ENCODE peak calls at places on chromosomes 16 and 17, in six cellular contexts. E, Y, F, Z, H and S are unnamed samples.

GRCh38 chr16:68756250-68757051 is 19.4 kb downstream of the CDH1 start:
- DNase-seq in E (no peak), Y (no peak), F (no peak), Z (no peak), H (peak), S (peak)

GRCh38 chr16:67278773-67279295 is 498 bp upstream of the PLEKHG4 start:
- DNase-seq in E (no peak), Y (no peak), F (no peak), Z (peak), H (peak), S (peak)

GRCh38 chr17:59365383-59365981 is 34.0 kb downstream of the YPEL2 start:
- DNase-seq in E (no peak), Y (peak), F (no peak), Z (peak), H (no peak), S (peak)

GRCh38 chr17:73697872-73698271 is 53.6 kb upstream of the SDK2 start:
- DNase-seq in E (no peak), Y (no peak), F (no peak), Z (no peak), H (no peak), S (no peak)

GRCh38 chr16:57994778-57995177 is 5.7 kb downstream of the ZNF319 start:
- DNase-seq in E (no peak), Y (no peak), F (no peak), Z (peak), H (peak), S (peak)

GRCh38 chr17:42436401-42436800 is 13.3 kb upstream of the CAVIN1 start:
- DNase-seq in E (peak), Y (peak), F (no peak), Z (no peak), H (no peak), S (no peak)

GRCh38 chr16:67183-67791 is 5.1 kb downstream of the RHBDF1 start:
- DNase-seq in E (no peak), Y (no peak), F (no peak), Z (no peak), H (peak), S (no peak)

GRCh38 chr17:57705921-57706695 is 39.0 kb downstream of the CCDC182 start:
- DNase-seq in E (no peak), Y (no peak), F (no peak), Z (no peak), H (no peak), S (no peak)

GRCh38 chr17:43434902-43435319 is 36.1 kb downstream of the ARL4D start:
- DNase-seq in E (no peak), Y (no peak), F (no peak), Z (no peak), H (no peak), S (no peak)

GRCh38 chr17:63446981-63447687 is 1.0 kb upstream of the CYB561 start:
- DNase-seq in E (no peak), Y (no peak), F (peak), Z (no peak), H (peak), S (no peak)

GRCh38 chr16:66717112-66717675 is 20.7 kb upstream of the CMTM4 start:
- DNase-seq in E (peak), Y (no peak), F (peak), Z (peak), H (no peak), S (peak)

GRCh38 chr16:82603784-82604411 is 22.9 kb upstream of the CDH13 start:
- DNase-seq in E (peak), Y (peak), F (no peak), Z (no peak), H (no peak), S (peak)

DNA sequence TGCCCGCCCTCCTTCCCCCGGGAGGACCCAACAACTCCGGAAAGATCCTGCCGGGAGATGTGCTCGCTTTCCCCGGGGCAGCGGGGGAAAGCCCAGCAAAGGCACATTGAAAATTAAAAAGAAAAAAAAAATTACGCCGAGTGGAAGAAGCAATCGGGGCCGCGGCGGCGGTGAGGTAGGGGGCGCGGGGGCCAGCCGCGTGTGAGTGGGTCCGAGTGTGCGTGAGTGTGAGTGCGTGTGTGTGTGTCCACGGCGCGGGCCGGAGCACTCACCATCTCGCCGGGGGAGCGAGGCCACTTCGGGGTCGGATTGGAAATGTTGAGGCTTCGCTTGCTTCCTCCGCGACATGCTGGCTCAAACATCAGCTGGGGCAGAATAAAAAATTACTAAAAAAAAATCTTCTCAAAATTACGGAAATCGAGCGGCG is at the start of gene SALL1:
- DNase-seq in E (no peak), Y (peak), F (no peak), Z (no peak), H (no peak), S (no peak)
- H3K4me3 ChIP-seq in E (peak), Y (peak), F (no peak), Z (no peak), H (peak), S (no peak)

GRCh38 chr16:88385112-88385594 is 2.4 kb downstream of the ZNF469 start:
- DNase-seq in E (no peak), Y (no peak), F (no peak), Z (no peak), H (no peak), S (no peak)

GRCh38 chr16:88381820-88382451 is 823 bp upstream of the ZNF469 start:
- DNase-seq in E (no peak), Y (no peak), F (no peak), Z (no peak), H (peak), S (no peak)

GRCh38 chr16:88384222-88385111 is 1.7 kb downstream of the ZNF469 start:
- DNase-seq in E (no peak), Y (no peak), F (no peak), Z (no peak), H (peak), S (no peak)

GRCh38 chr16:88382491-88383400 is at the start of gene ZNF469:
- DNase-seq in E (no peak), Y (no peak), F (no peak), Z (no peak), H (peak), S (no peak)

DNA sequence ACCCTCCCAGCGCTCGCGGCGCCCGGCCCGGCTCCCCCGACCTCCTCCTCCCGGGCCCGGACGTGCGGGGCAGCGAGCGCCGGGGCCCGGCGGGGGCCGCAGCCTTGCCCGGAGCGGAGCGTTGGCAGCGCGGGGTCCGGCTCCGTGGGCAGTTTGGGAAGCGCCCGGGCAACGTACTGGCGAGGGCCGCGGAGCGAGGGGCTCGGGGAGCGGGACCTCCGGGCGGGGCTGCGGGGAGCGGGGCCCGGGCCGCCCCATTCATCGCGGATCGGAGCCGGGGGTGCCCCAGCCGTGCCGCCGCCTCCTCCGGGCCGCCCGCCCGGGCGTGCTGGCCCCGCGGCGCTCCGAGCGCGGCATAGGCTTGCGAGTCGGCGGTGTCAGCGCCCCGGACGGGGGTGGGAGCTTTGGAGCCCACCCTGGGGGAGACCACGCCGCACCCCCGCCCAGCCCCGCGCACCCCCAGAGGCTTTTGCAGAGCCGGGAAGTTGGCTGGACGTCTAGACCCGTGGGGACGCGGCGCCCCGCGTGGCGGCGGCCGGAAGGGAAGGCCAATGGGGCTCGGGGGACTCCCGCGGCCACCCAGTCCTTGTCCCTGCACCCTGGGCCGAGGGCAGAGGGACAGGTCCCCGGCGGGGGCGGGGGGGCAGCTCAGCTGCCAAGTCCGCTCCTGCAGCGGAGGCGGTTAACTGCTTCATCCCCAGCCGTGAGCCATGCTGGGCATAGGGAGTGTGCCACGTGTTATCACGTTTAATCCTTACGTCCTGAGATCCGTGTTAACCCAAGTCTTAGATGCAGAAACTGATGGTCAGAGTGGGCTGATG is 852 bp downstream of the ZNF469 start:
- DNase-seq in E (no peak), Y (peak), F (no peak), Z (peak), H (peak), S (no peak)
- TF ChIP-seq CTCF in E (peak), Y (peak), F (no peak), Z (peak), H (peak), S (peak)

GRCh38 chr17:40347319-40348135 is 17.0 kb downstream of the GJD3 start:
- DNase-seq in E (no peak), Y (peak), F (no peak), Z (no peak), H (no peak), S (no peak)

GRCh38 chr17:40350410-40351184 is 13.9 kb downstream of the GJD3 start:
- DNase-seq in E (no peak), Y (no peak), F (no peak), Z (no peak), H (no peak), S (no peak)

GRCh38 chr17:40348136-40348504 is 16.4 kb downstream of the GJD3 start:
- DNase-seq in E (no peak), Y (no peak), F (no peak), Z (no peak), H (no peak), S (no peak)

GRCh38 chr17:40349477-40350409 is 14.8 kb downstream of the GJD3 start:
- DNase-seq in E (no peak), Y (peak), F (no peak), Z (no peak), H (no peak), S (no peak)

GRCh38 chr17:40348562-40349476 is 15.7 kb downstream of the GJD3 start:
- DNase-seq in E (no peak), Y (peak), F (no peak), Z (no peak), H (no peak), S (no peak)
- H3K4me3 ChIP-seq in E (no peak), Y (no peak), F (no peak), Z (no peak), H (no peak), S (no peak)

DNA sequence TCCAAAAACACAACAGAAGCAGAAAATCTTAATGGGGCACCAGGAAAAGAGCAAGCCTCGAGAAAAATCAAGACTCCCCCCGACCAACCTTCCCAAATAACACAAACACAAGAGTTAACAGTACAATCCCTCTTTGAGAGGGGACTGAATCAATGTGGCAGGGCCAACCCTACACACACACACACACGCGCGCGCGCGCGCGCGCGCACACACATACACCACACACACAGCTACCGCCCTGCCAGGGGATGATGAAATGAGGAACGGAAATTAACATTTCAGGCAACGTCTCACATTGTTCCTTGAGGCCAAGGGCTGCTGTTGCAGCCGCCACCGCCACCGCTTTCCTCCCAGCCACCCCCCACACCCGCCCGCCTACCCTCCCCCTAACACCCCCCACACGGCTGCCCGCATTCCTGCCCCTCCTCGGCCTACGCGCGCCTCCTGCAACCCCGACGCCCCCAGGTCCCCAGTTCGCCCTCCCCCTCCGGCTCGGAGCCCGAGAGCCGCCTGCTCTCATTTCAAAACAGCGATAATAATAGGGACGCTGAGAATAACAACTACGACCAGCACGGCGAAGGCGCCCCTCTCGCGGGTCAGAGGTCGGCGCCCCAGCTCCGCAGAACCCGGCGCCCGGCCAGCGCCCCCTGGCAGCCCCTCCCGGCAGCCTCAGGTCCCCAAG is 1.2 kb downstream of the ANKRD11 start:
- DNase-seq in E (peak), Y (peak), F (peak), Z (peak), H (peak), S (peak)
- TF ChIP-seq CTCF in E (peak), Y (peak), F (peak), Z (peak), H (peak), S (peak)

DNA sequence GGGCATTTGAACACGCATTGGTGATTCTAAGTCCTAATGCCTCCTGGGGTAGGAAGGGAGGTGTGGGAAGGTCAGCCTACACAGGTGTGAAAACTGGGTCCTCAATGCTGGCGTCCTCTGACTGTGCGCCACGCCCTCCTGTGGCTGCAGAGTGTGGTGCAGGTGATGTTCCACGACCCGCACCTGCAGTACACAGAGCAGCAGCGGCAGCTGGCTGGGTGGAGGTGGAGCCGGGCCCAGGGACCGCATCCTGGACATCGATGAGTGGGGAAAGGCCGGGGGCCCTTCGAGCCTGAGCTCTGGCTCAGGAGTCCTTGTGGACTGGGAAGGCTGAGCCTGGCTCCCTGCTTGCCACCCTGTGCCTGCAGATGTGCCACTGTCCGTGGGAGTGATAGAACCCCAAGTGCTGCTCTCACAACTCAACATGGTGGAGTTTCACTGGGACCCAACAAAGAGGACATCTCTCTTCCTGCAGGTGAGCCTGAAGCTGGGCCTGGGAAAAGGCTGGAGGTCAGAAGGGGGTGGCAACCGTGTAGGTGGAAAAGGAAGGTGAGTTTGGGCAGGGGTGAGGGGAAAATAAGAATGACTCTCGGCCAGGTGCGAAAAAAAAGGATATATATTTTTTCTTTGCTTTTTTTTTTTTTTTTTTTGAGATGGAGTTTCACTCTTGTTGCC is 14.0 kb upstream of the STAC2 start:
- DNase-seq in E (no peak), Y (no peak), F (peak), Z (peak), H (peak), S (peak)
- H3K4me3 ChIP-seq in E (no peak), Y (no peak), F (no peak), Z (no peak), H (no peak), S (no peak)

DNA sequence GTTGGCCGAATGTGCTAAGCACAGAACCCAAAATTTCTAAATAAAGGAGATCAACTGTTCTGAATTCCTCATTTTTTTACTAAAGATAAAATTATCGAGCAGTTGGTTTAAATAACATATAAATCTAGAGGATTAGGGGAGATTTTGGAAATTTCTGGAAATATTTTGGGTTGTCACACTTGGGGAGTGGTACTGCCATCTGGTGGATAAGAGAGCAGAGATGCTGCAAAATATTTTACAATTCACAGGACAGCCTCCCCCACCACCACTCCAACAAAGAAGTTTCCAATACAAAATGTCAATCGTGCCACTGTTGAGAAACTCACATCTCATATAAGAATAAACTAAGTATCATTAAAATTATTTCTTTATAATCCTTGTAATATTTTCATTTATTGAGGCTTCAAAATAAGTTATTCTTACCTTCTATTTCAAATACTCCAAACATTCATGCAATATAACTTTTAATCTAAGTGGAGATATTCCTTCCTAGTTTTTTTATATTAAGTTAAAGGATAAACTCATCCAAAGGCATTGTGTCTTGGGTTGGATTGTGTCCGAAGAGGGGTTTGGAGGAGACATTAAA is 17.0 kb upstream of the ABCA8 start:
- DNase-seq in E (no peak), Y (no peak), F (no peak), Z (no peak), H (no peak), S (peak)
- TF ChIP-seq CTCF in E (peak), Y (peak), F (peak), Z (peak), H (peak), S (peak)

DNA sequence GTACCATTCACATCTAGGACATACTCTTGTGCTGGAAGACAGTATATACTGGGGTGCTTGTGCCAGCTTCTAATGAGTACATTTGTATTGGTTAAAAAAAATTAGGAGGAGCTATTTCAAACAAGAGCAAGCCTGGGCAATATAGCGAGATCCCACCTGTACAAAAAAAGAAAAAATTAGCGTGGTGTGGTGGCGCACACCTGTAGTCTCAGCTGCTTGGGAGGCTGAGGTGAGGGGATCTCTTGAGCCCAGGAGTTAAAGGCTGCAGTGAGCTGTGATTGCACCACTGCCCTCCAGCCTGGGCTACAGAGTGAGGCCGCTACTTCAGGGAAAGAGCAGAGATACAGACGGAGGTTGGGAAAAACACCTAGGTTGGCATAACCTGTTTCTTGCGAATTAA is 1.2 kb downstream of the MRTFB start:
- DNase-seq in E (no peak), Y (no peak), F (no peak), Z (no peak), H (no peak), S (no peak)
- H3K4me3 ChIP-seq in E (peak), Y (no peak), F (no peak), Z (no peak), H (peak), S (no peak)